ENCODE peak calls at places on chromosomes 3 and 15, in five cellular contexts. O, N, G, H and T are unnamed samples.

GRCh38 chr15:32983679-32984078 is 210.8 kb downstream of the FMN1 start:
- DNase-seq in N (no peak), H (no peak), G (no peak), O (no peak), T (no peak)

GRCh38 chr3:44729384-44729910 is at the start of gene ZNF501:
- DNase-seq in H (peak; percentile 93), O (peak; percentile 43), G (peak; percentile 85), N (no peak), T (peak; percentile 94)

GRCh38 chr3:98561727-98562521 is 30.1 kb downstream of the GPR15 start:
- DNase-seq in G (no peak), H (no peak), O (no peak), N (no peak), T (no peak)

GRCh38 chr15:80059786-80060489 is 462 bp downstream of the ZFAND6 start:
- DNase-seq in H (no peak), O (no peak), N (peak; percentile 32), G (no peak), T (peak; percentile 59)

GRCh38 chr3:22765679-22766078 is 437.4 kb upstream of the UBE2E2 start:
- DNase-seq in O (no peak), G (no peak), H (no peak), N (no peak), T (no peak)

GRCh38 chr3:78926523-78926922 is 841.3 kb downstream of the ROBO1 start:
- DNase-seq in G (no peak), N (no peak), H (no peak), O (no peak), T (no peak)

GRCh38 chr3:114504941-114505632 is 211.3 kb downstream of the TIGIT start:
- DNase-seq in H (no peak), N (no peak), O (no peak), G (no peak), T (no peak)

GRCh38 chr3:13714251-13714916 is 165.5 kb downstream of the FBLN2 start:
- DNase-seq in H (no peak), N (no peak), O (no peak), G (no peak), T (no peak)

GRCh38 chr3:185250247-185250646 is 3.6 kb downstream of the EHHADH start:
- DNase-seq in G (no peak), H (no peak), N (no peak), O (no peak), T (no peak)

GRCh38 chr3:155744626-155745324 is at the start of gene PLCH1:
- DNase-seq in O (no peak), G (peak; percentile 58), H (peak; percentile 39), N (peak; percentile 62), T (peak; percentile 80)

GRCh38 chr15:52802110-52802509 is 12.0 kb upstream of the ONECUT1 start:
- DNase-seq in N (no peak), H (no peak), G (no peak), O (no peak), T (no peak)

GRCh38 chr15:72375501-72375845 is 341 bp downstream of the HEXA start:
- DNase-seq in O (peak; percentile 45), N (no peak), H (no peak), G (no peak), T (peak; percentile 69)

GRCh38 chr3:124486324-124486723 is 243.9 kb upstream of the UMPS start:
- DNase-seq in G (no peak), O (no peak), N (no peak), H (no peak), T (no peak)

GRCh38 chr3:8307545-8308110 is 194.0 kb upstream of the LMCD1 start:
- DNase-seq in H (no peak), N (no peak), G (no peak), O (no peak), T (peak; percentile 8)

GRCh38 chr15:73305331-73306211 is 63.2 kb downstream of the HCN4 start:
- DNase-seq in H (no peak), O (no peak), G (no peak), N (peak; percentile 61), T (peak; percentile 36)

GRCh38 chr3:123695152-123695551 is 110.3 kb upstream of the HACD2 start:
- DNase-seq in G (no peak), H (no peak), N (no peak), O (no peak), T (no peak)

GRCh38 chr3:4979401-4980228 is at the start of gene BHLHE40:
- DNase-seq in G (no peak), N (no peak), O (peak; percentile 45), H (no peak), T (no peak)
- TF ChIP-seq POLR2A in G (peak; percentile 98), N (no peak), O (peak; percentile 88), H (peak; percentile 32), T (peak; percentile 90)

GRCh38 chr3:139577899-139578298 is 38.4 kb upstream of the RBP1 start:
- DNase-seq in G (no peak), H (no peak), O (no peak), N (no peak), T (no peak)
- H3K4me3 ChIP-seq in G (no peak overlapping the region), H (no peak overlapping the region), O (no peak overlapping the region), N (no peak overlapping the region), T (no peak overlapping the region)

GRCh38 chr3:32817561-32818430 is at the start of gene TRIM71:
- DNase-seq in H (no peak), G (no peak), O (no peak), N (no peak), T (no peak)

GRCh38 chr3:32818431-32819085 is 761 bp downstream of the TRIM71 start:
- DNase-seq in H (no peak), G (no peak), O (no peak), N (no peak), T (no peak)

GRCh38 chr3:32820430-32820829 is 2.6 kb downstream of the TRIM71 start:
- DNase-seq in N (no peak), G (no peak), O (no peak), H (no peak), T (no peak)

GRCh38 chr3:32819581-32820348 is 2.0 kb downstream of the TRIM71 start:
- DNase-seq in N (no peak), G (no peak), O (no peak), H (no peak), T (no peak)

GRCh38 chr3:32819086-32819450 is 1.3 kb downstream of the TRIM71 start:
- DNase-seq in N (no peak), G (no peak), H (no peak), O (no peak), T (no peak)
- H3K4me1 ChIP-seq in N (no peaks in the 10 kb centered on the region), G (peaks cover 14% of the 10 kb centered on the region), H (no peaks in the 10 kb centered on the region), O (peaks cover 25% of the 10 kb centered on the region), T (peaks cover 21% of the 10 kb centered on the region)

DNA sequence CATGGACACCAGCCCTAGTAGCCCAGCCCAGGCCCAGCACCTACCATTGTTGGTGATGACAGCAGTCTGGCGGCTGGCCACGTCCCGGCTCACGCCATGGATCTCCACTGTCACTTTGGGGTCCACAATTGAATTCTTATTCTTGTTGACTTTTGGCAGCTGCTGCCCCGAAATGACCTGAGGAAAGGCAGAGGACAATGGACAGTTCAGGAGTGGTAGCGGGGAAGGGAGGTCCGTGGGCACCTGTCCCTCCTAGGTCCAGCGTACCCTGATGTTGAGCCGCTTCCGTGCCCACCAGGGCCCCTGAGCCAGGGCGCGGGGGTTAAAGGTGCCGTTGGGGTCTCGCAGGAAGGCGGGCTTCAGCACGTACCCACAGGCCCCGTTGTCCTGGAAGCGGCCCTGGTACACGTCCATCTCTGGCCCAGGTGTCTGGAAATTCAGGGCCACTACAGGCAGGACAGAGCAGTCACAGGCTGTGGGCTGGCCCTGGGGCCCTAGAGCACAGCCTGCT is 17.7 kb downstream of the VILL start:
- DNase-seq in G (no peak), N (no peak), H (no peak), O (no peak), T (no peak)
- TF ChIP-seq POLR2A in G (no peak), N (no peak), H (no peak), O (no peak), T (no peak)

DNA sequence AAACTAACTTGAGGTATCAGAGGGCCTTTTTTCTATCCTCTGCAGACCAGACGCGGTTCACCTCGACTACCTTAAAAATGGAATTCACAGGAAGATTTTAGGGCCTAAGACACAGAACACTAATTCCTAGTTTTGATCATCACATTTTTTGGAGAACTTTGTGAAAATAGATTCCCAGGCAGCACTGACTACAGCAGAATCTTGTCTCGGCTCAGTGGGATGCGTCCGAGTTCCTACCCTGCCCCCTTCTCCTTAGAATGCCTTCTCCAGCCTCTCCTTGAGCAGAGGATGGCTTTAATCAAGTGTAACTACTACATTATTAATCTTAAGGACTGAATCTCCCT is 393 bp upstream of the TERC start:
- DNase-seq in O (no peak), N (no peak), H (no peak), G (no peak), T (no peak)
- H3K4me3 ChIP-seq in O (peak overlapping the region; percentile 89), N (peak overlapping the region; percentile 97), H (peak overlapping the region; percentile 83), G (no peak overlapping the region), T (no peak overlapping the region)

GRCh38 chr3:197974016-197974415 is 14.0 kb downstream of the LMLN start:
- DNase-seq in O (no peak), N (no peak), H (no peak), G (no peak), T (no peak)
- H3K4me1 ChIP-seq in O (no peaks in the 10 kb centered on the region), N (no peaks in the 10 kb centered on the region), H (no peaks in the 10 kb centered on the region), G (no peaks in the 10 kb centered on the region), T (no peaks in the 10 kb centered on the region)

DNA sequence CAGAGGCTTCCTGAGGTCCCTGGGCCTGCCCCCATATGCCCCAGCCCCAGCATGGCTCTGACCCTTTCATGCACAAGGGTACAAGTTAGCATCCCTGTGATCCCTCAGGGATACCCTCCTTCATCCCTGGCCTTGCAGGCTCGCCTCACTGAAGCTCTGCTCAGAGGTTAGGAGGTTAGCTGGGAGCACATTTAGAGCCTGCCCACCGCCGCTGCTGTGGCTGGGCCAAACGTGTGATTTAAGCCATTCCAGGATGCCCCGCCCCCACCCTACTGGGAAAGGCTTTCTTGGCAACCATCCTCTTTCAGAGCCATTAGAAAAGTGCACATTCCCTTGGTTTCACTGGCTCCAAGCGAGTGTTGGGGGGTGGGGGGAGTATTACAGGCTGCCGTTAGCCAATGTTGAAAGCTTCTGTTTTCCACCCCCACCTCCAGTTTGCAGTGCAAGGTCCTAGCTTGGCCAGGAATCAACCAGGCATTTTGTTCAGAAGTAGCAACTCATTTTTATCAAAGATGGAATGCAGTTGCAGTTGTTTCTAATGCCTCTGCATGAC is 6.3 kb upstream of the HES1 start:
- DNase-seq in N (no peak), H (no peak), O (no peak), G (no peak), T (peak; percentile 57)
- TF ChIP-seq POLR2A in N (no peak), H (no peak), O (no peak), G (no peak), T (no peak)